ENCODE peak calls at places on chromosomes 11 and 22, in ten cellular contexts. T, F, E, C, B, M, W, L, P and K are unnamed samples.

GRCh38 chr11:124682443-124682842 is 8.7 kb downstream of the SPA17 start:
- DNase-seq in P (no peak), B (no peak), L (no peak), M (no peak), W (no peak), F (no peak), T (no peak), E (no peak), C (no peak), K (no peak)

GRCh38 chr11:120013325-120014250 is 124.3 kb downstream of the TRIM29 start:
- DNase-seq in E (peak), C (no peak), P (no peak), W (no peak), T (no peak), M (peak), F (no peak), B (peak), L (no peak), K (peak)

GRCh38 chr11:57545883-57546282 is 8.5 kb downstream of the SMTNL1 start:
- DNase-seq in P (no peak), L (no peak), F (no peak), E (no peak), M (peak), W (no peak), T (no peak), C (peak), B (no peak), K (no peak)

GRCh38 chr11:92411431-92411830 is 186.8 kb downstream of the FAT3 start:
- DNase-seq in W (no peak), M (no peak), C (no peak), F (no peak), B (no peak), T (no peak), E (no peak), P (no peak), L (no peak), K (no peak)

GRCh38 chr11:133946541-133947297 is 10.0 kb downstream of the IGSF9B start:
- DNase-seq in L (no peak), E (no peak), T (no peak), C (peak), B (no peak), P (no peak), F (no peak), M (no peak), W (no peak), K (no peak)

GRCh38 chr11:116384407-116384806 is 388.4 kb downstream of the BUD13 start:
- DNase-seq in C (no peak), E (no peak), W (no peak), P (no peak), L (no peak), M (peak), T (no peak), B (no peak), F (no peak), K (no peak)

GRCh38 chr22:25488244-25489020 is 76.0 kb upstream of the GRK3 start:
- DNase-seq in C (peak), T (peak), L (peak), M (no peak), W (peak), B (peak), E (peak), F (no peak), P (no peak), K (peak)

GRCh38 chr22:41367680-41368542 is 13.8 kb upstream of the TEF start:
- DNase-seq in E (peak), T (no peak), F (no peak), B (peak), P (peak), M (no peak), W (peak), L (peak), C (no peak), K (peak)

GRCh38 chr11:65425105-65425970 is 2.7 kb downstream of the NEAT1 start:
- DNase-seq in L (peak), T (no peak), F (peak), B (peak), M (no peak), W (no peak), C (peak), E (peak), P (no peak), K (peak)

GRCh38 chr11:112334381-112334780 is 73.7 kb upstream of the PLET1 start:
- DNase-seq in B (no peak), W (no peak), P (no peak), L (no peak), M (no peak), E (no peak), C (no peak), T (no peak), F (no peak), K (peak)

GRCh38 chr11:112343368-112344039 is 82.8 kb upstream of the PLET1 start:
- DNase-seq in L (no peak), C (no peak), T (no peak), F (no peak), E (peak), W (no peak), B (no peak), P (no peak), M (no peak), K (peak)

GRCh38 chr11:112336356-112336886 is 75.8 kb upstream of the PLET1 start:
- DNase-seq in T (no peak), W (no peak), P (no peak), C (no peak), E (no peak), L (no peak), F (no peak), M (no peak), B (no peak), K (no peak)

GRCh38 chr11:112344040-112344413 is 83.4 kb upstream of the PLET1 start:
- DNase-seq in W (no peak), E (no peak), F (no peak), T (no peak), C (no peak), M (no peak), B (no peak), L (no peak), P (no peak), K (no peak)

DNA sequence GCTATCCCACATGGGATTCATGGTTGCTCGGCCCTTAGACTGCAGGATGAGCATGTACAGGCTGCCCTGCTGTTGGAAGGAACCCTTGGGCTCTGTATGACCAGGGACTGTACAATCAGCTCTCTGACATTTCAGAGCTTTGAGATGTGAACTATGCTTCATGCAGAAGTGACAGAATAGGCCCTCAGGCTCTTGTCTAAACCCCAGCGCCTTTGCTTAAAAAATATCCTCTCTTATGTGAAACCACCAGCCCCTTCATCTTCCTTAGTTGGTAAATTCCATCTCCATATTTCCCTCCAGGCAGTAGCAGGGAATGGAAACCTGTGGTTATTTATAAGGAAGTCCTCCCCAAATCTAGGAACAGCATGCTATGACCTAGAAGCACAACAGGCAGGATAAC is 78.9 kb upstream of the PLET1 start:
- DNase-seq in C (no peak), E (no peak), L (no peak), B (no peak), W (no peak), M (no peak), F (no peak), T (no peak), P (no peak), K (no peak)
- H3K4me3 ChIP-seq in C (no peak), E (no peak), L (no peak), B (no peak), W (no peak), M (no peak), F (no peak), T (no peak), P (no peak), K (no peak)

DNA sequence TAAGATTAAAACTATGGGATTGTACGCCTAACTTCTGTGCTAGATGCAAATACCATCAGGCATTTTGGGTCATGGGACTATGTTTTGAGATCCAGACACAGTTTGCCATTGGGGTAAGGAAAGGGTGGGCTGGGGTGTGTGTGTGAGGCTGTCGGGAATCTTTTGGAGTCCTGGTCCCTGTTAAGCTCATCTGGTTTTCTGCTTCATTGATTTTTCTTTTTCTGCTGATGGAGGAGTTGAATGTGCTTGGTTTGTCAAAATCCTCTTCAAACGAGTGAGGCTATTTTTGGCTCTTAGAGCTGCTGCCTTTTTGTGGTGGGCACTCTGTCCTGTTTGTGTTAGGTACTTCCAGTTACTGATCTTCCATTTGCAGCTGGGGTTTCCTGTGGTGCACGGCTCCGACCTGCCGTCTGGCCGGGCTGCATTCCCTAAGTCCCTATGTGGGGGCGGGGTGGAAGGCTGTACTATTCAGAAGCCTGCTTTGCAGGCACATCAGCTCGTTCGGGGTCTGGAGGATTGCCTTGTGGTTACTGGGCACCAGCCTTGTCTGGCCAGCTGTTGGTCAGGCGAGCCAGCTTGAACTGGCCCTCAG is 2.9 kb downstream of the BCR start:
- DNase-seq in T (no peak), L (peak), C (no peak), P (no peak), W (peak), M (no peak), E (peak), F (peak), B (peak), K (peak)
- H3K4me3 ChIP-seq in T (peak), L (peak), C (peak), P (peak), W (peak), M (peak), E (peak), F (peak), B (peak), K (peak)

DNA sequence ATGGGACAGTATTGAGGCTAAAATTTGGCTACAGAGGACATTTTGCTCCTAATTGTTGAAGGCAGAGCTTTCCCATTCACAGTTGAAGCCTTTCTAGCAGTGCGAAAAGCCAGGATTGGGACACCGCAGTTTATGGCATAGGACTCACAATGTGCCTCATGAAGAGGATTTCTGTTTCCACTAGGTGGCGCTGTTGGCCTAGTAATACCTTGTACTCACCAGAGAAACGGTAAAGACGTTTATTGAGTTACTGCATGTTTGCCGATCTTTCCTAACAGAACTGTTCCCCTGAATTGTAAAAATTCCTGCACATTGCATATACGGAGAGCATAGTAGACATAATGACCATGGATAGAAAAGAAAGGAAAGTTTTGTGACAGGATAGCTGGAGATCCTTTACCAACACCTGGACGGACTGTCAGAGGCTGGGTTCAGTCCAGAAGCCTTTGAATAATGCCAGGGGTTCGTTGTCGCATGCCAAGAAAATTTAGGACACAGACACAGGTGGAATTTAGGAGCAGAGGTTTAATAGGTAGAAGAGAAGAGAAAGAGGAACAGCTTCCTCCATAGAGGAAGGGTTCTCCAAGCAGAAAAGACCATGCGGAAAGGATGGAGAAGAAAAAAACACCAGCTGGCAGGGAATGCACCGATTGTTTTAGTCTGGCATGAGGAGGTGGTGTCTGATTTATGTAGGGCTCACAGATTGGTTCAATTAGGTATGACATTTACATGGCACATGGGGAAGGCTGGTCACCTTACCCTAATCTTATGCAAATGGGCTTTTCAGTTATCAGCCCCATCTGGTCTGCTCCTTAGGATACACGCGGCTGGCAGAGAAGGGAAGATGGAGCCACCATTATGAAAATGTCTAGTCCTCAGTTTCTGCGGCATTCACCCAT is 10.8 kb upstream of the OR51D1 start:
- DNase-seq in E (peak), M (no peak), W (peak), T (peak), C (no peak), L (no peak), B (peak), P (no peak), F (peak), K (peak)
- H3K4me3 ChIP-seq in E (no peak), M (no peak), W (no peak), T (no peak), C (no peak), L (no peak), B (no peak), P (no peak), F (no peak), K (no peak)

GRCh38 chr22:19351604-19352003 is 60.1 kb upstream of the CLTCL1 start:
- DNase-seq in B (no peak), T (no peak), P (no peak), W (no peak), M (no peak), E (no peak), F (no peak), L (no peak), C (no peak), K (no peak)
- H3K4me3 ChIP-seq in B (no peak), T (no peak), P (no peak), W (no peak), M (no peak), E (no peak), F (no peak), L (no peak), C (no peak), K (no peak)

GRCh38 chr11:22626573-22627239 is 1.1 kb upstream of the FANCF start:
- DNase-seq in E (peak), P (no peak), F (no peak), B (no peak), W (no peak), M (no peak), C (no peak), L (no peak), T (no peak), K (no peak)
- H3K4me3 ChIP-seq in E (peak), P (no peak), F (no peak), B (no peak), W (no peak), M (no peak), C (no peak), L (peak), T (no peak), K (no peak)

GRCh38 chr11:21604564-21604963 is 588.3 kb upstream of the ANO5 start:
- DNase-seq in M (no peak), E (no peak), T (no peak), L (no peak), B (no peak), W (no peak), F (no peak), P (no peak), C (no peak), K (peak)
- H3K4me3 ChIP-seq in M (no peak), E (no peak), T (no peak), L (no peak), B (no peak), W (no peak), F (no peak), P (no peak), C (no peak), K (no peak)

DNA sequence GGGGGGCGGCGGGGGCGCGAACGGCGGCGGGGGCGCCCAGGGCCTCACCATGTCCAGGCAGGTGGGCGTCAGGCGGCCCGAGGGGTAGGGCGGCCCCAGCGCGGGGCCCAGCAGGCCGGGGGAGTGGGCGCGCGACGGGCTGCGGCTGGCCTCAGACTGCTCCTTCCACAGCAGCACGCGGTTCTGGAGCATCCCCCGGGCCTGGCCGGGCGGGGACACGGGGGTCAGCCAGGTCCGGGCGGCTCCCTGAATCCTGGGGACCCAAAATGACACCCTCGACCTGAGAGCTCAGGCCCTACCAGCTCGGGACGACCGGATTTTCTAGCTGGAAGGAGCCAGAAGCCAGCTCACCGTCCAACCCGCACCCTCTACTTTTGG is 5.5 kb upstream of the SLC16A8 start:
- DNase-seq in W (no peak), B (no peak), C (no peak), P (no peak), E (no peak), M (peak), L (no peak), F (no peak), T (no peak), K (no peak)
- H3K4me3 ChIP-seq in W (no peak), B (no peak), C (no peak), P (no peak), E (no peak), M (peak), L (no peak), F (no peak), T (no peak), K (no peak)

DNA sequence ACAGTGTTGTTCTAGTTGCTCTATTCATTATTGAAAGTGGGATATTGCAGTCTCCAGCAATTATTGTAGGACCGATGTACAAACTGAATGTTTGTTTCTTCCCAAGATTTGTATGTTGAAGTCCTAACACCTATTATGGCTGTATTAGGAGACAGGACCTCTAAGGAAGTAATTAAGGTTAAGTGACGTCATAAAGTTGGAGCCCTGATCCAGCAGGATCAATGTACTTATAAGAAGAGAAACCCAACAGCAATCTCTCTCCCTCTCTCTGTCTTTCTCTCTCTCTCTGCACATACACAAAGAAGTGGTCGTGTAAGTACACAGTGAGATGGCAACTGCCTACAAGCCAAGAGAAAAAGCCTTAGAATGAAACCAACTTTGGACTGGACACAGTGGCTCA is 16.1 kb upstream of the SLC35C1 start:
- DNase-seq in P (no peak), B (no peak), M (no peak), T (no peak), W (no peak), C (no peak), F (no peak), L (no peak), E (no peak), K (no peak)
- H3K4me3 ChIP-seq in P (no peak), B (no peak), M (no peak), T (no peak), W (no peak), C (no peak), F (no peak), L (no peak), E (no peak), K (no peak)

GRCh38 chr11:72244317-72245231 is 598 bp upstream of the PHOX2A start:
- DNase-seq in F (no peak), T (no peak), W (no peak), P (no peak), M (peak), L (no peak), B (no peak), C (peak), E (no peak), K (no peak)
- H3K4me3 ChIP-seq in F (no peak), T (no peak), W (no peak), P (peak), M (peak), L (peak), B (peak), C (no peak), E (peak), K (no peak)